ENCODE peak calls at places on chromosomes 12 and 14, in five cellular contexts. W, U, Z, J and T are unnamed samples.

GRCh38 chr14:33835677-33836076 is 115.2 kb downstream of the EGLN3 start:
- DNase-seq in J (no peak), Z (no peak), W (no peak), U (no peak), T (no peak)

GRCh38 chr14:104732355-104732804 is 8.4 kb downstream of the ADSS1 start:
- DNase-seq in U (peak; percentile 44), Z (no peak), J (peak; percentile 88), W (peak; percentile 87), T (no peak)

GRCh38 chr12:126488786-126489185 is 1423.6 kb downstream of the AACS start:
- DNase-seq in Z (no peak), J (no peak), U (no peak), W (no peak), T (no peak)

GRCh38 chr14:60169722-60170121 is 4.5 kb upstream of the DHRS7 start:
- DNase-seq in W (no peak), Z (no peak), J (no peak), U (no peak), T (no peak)

GRCh38 chr12:67430708-67431335 is 161.7 kb downstream of the CAND1 start:
- DNase-seq in U (no peak), J (peak; percentile 74), Z (no peak), W (peak; percentile 41), T (no peak)

GRCh38 chr14:89650077-89650978 is 233.3 kb upstream of the FOXN3 start:
- DNase-seq in Z (no peak), U (no peak), J (no peak), W (no peak), T (no peak)

GRCh38 chr12:16385779-16386646 is 38.6 kb downstream of the MGST1 start:
- DNase-seq in W (no peak), J (no peak), U (peak; percentile 21), Z (peak; percentile 19), T (no peak)

GRCh38 chr12:109710279-109710746 is 3.3 kb upstream of the FAM222A start:
- DNase-seq in Z (no peak), W (no peak), U (no peak), J (no peak), T (no peak)

DNA sequence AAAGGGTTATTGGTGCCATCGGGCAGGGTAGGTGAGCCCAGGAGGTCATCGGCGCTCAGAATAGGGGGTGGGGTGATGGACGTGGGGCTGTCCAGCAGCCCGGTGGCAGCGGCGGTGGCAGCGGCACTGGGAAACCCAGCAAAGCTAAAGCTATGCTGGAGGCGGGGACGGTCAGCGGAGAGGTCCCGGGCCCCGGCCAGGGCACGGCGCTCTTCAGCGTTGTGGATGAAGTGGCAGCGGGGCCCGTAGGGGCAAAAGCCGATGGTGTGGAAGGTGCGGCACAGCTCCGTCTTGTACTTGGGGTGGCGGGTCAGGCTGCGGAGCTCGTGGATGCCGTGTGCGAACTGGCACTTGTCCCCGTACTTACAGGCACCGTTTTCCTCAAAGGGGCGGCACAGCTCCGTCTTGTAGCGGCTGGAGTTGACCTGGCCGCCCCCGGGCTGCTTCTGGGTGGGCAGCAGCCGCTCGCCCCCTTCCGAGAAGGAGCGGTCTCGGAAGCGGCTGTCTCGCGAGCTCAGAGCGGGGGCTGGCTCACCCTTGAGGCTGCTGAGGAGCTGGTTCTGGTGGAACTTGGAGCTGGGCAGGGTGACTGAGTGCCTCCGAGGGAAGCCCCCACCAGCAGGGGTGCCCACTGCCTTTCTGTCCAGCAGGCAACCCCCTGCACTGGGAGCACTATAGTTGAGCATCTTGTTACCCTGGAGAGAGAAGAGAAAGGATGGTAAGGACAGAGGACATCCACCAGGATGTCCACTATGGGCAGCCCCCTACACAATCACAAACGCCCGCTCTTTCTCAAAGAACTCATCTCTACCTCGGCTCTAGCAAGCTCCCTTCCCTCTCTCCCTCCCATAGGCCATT is 2.8 kb downstream of the ZFP36L1 start:
- DNase-seq in W (peak; percentile 38), Z (no peak), U (no peak), J (no peak), T (no peak)
- TF ChIP-seq CTCF in W (no peak), Z (no peak), U (no peak), J (no peak), T (no peak)

GRCh38 chr12:27810756-27811155 is 30.7 kb upstream of the MANSC4 start:
- DNase-seq in W (no peak), J (no peak), U (no peak), Z (no peak), T (no peak)

GRCh38 chr12:27808831-27809230 is 28.8 kb upstream of the MANSC4 start:
- DNase-seq in Z (no peak), U (no peak), J (no peak), W (no peak), T (no peak)

GRCh38 chr12:27814851-27815591 is 35.0 kb upstream of the MANSC4 start:
- DNase-seq in J (no peak), U (no peak), Z (no peak), W (no peak), T (no peak)

GRCh38 chr12:27814411-27814810 is 34.4 kb upstream of the MANSC4 start:
- DNase-seq in J (no peak), Z (no peak), U (no peak), W (no peak), T (no peak)

DNA sequence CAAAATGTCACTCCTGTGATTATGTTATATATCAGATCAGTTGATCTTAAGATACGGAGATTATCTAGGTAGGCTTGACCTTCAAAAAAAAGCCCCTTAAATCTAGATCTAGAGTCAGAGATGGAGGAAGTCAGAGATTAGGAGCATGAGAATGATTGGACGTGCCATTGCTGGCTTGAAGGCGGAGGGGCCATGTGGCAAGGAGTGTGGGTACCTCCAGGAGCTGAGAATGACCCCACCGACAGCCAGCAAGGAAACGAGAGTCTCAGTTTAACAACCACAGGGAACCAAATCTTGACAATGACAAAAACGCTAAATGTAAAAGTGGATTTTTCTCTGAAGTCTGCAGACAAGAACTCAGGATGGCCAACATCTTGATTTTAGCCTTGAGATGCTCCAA is 32.5 kb upstream of the MANSC4 start:
- DNase-seq in J (no peak), U (no peak), Z (no peak), W (no peak), T (no peak)
- TF ChIP-seq CTCF in J (no peak), U (no peak), Z (no peak), W (no peak), T (no peak)

GRCh38 chr12:26701604-26702215 is 131.3 kb downstream of the ITPR2 start:
- DNase-seq in J (no peak), U (peak; percentile 16), Z (no peak), W (no peak), T (no peak)
- TF ChIP-seq CTCF in J (peak; percentile 71), U (peak; percentile 86), Z (peak; percentile 45), W (peak; percentile 67), T (no peak)

GRCh38 chr12:51147309-51147708 is 25.6 kb downstream of the TFCP2 start:
- DNase-seq in U (no peak), W (no peak), Z (no peak), J (no peak), T (no peak)
- TF ChIP-seq CTCF in U (no peak), W (no peak), Z (no peak), J (no peak), T (no peak)

DNA sequence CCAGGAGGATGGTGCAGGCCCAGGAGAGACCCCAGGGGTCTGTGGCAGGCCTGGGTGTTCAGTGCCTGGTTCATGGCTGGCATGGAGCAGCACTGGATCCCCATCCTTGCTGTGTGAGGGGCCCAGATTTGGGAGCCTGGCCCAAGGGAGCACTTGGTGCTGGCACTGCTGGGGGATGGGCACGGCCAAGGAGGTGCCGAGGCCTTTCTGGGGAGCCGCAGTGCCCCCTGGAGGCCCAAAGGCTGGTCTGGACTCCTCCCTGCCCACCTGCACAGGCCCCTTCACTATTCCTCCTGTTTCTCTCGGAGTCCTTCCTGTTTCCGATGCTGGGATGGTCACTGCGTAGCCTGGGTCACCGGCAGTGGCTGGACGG is 48.6 kb downstream of the LRCOL1 start:
- DNase-seq in U (peak; percentile 75), J (no peak), Z (peak; percentile 76), W (no peak), T (peak; percentile 81)
- TF ChIP-seq CTCF in U (peak; percentile 16), J (peak; percentile 32), Z (peak; percentile 39), W (peak; percentile 13), T (no peak)

DNA sequence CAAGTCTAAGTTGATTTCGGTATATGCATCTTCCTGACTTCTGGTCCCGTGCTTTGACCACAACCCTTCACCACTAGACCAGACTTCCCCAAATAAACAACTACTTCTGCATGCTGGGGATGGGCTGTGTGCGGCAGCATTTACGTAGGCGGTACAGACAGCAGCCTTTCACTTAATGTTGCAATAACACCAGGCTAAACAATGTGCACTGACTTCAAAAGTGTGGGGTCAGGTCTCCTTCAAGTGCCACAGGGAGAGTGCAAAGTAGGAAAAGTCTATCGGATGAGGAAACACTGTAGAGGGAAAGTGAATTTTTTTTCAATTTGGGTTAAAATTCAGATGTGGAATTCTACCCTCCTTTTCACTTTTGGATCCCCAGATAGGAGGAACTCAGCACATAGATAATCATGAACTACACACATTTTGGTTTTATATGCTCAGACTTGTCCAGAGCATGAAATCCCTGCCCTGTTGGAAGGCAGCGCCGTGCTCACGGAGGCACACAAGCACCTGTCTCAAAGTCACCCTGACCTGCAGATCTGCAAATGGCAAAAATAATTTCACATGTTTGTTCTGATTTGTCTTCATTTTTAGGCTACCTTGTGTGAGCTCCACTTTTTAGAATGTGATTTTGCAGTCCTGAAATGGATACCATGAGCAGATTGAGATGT is 3.6 kb upstream of the FOS start:
- DNase-seq in U (no peak), W (no peak), J (peak; percentile 26), Z (peak; percentile 38), T (peak; percentile 53)
- TF ChIP-seq CTCF in U (no peak), W (no peak), J (no peak), Z (no peak), T (no peak)